ENCODE peak calls at places on chromosomes 13 and 19, in nine cellular contexts. One of them, this sample, is unnamed.

GRCh38 chr19:3243851-3244700 is 19.6 kb downstream of the CELF5 start:
- DNase-seq in activated CD4-positive, alpha-beta T cell treated with anti-CD3 and anti-CD28 coated beads, Interleukin-2, amount 50 U/mL, for 1 hour: peak; percentile 59
- DNase-seq in stimulated activated CD4-positive, alpha-beta T cell treated with anti-CD3 and anti-CD28 coated beads, Interleukin-12 subunit alpha, Interleukin-12 subunit beta, amount 100 ng/mL, for 48 hours: peak; percentile 35
- DNase-seq in HFF-Myc: peak; percentile 37
- DNase-seq in osteocyte: no peak
- DNase-seq in progenitor cell of endocrine pancreas: peak; percentile 63
- DNase-seq in germinal center: no peak
- DNase-seq in stimulated activated CD8-positive, alpha-beta memory T cell treated with anti-CD3 and anti-CD28 coated beads, Interleukin-7, amount 100 ng/mL, for 24 hours: peak; percentile 16
- DNase-seq in hippocampal formation: no peak
- DNase-seq in this sample: no peak

GRCh38 chr19:3125900-3126524 is 9.8 kb upstream of the GNA15 start:
- DNase-seq in hippocampal formation: no peak
- DNase-seq in progenitor cell of endocrine pancreas: peak; percentile 57
- DNase-seq in stimulated activated CD4-positive, alpha-beta T cell treated with anti-CD3 and anti-CD28 coated beads, Interleukin-12 subunit alpha, Interleukin-12 subunit beta, amount 100 ng/mL, for 48 hours: peak; percentile 87
- DNase-seq in germinal center: peak; percentile 83
- DNase-seq in osteocyte: no peak
- DNase-seq in HFF-Myc: no peak
- DNase-seq in activated CD4-positive, alpha-beta T cell treated with anti-CD3 and anti-CD28 coated beads, Interleukin-2, amount 50 U/mL, for 1 hour: peak; percentile 79
- DNase-seq in stimulated activated CD8-positive, alpha-beta memory T cell treated with anti-CD3 and anti-CD28 coated beads, Interleukin-7, amount 100 ng/mL, for 24 hours: peak; percentile 62
- DNase-seq in this sample: no peak

GRCh38 chr13:98099627-98100026 is 43.3 kb upstream of the FARP1 start:
- DNase-seq in stimulated activated CD8-positive, alpha-beta memory T cell treated with anti-CD3 and anti-CD28 coated beads, Interleukin-7, amount 100 ng/mL, for 24 hours: no peak
- DNase-seq in osteocyte: no peak
- DNase-seq in HFF-Myc: no peak
- DNase-seq in progenitor cell of endocrine pancreas: no peak
- DNase-seq in stimulated activated CD4-positive, alpha-beta T cell treated with anti-CD3 and anti-CD28 coated beads, Interleukin-12 subunit alpha, Interleukin-12 subunit beta, amount 100 ng/mL, for 48 hours: no peak
- DNase-seq in hippocampal formation: no peak
- DNase-seq in activated CD4-positive, alpha-beta T cell treated with anti-CD3 and anti-CD28 coated beads, Interleukin-2, amount 50 U/mL, for 1 hour: no peak
- DNase-seq in germinal center: no peak
- DNase-seq in this sample: no peak

GRCh38 chr19:4390017-4390861 is 10.1 kb downstream of the SH3GL1 start:
- DNase-seq in stimulated activated CD4-positive, alpha-beta T cell treated with anti-CD3 and anti-CD28 coated beads, Interleukin-12 subunit alpha, Interleukin-12 subunit beta, amount 100 ng/mL, for 48 hours: no peak
- DNase-seq in germinal center: no peak
- DNase-seq in hippocampal formation: no peak
- DNase-seq in progenitor cell of endocrine pancreas: no peak
- DNase-seq in stimulated activated CD8-positive, alpha-beta memory T cell treated with anti-CD3 and anti-CD28 coated beads, Interleukin-7, amount 100 ng/mL, for 24 hours: no peak
- DNase-seq in HFF-Myc: no peak
- DNase-seq in activated CD4-positive, alpha-beta T cell treated with anti-CD3 and anti-CD28 coated beads, Interleukin-2, amount 50 U/mL, for 1 hour: no peak
- DNase-seq in osteocyte: no peak
- DNase-seq in this sample: no peak

GRCh38 chr13:95256086-95256485 is 45.2 kb downstream of the ABCC4 start:
- DNase-seq in HFF-Myc: peak; percentile 59
- DNase-seq in germinal center: no peak
- DNase-seq in hippocampal formation: no peak
- DNase-seq in activated CD4-positive, alpha-beta T cell treated with anti-CD3 and anti-CD28 coated beads, Interleukin-2, amount 50 U/mL, for 1 hour: no peak
- DNase-seq in stimulated activated CD8-positive, alpha-beta memory T cell treated with anti-CD3 and anti-CD28 coated beads, Interleukin-7, amount 100 ng/mL, for 24 hours: no peak
- DNase-seq in progenitor cell of endocrine pancreas: no peak
- DNase-seq in osteocyte: no peak
- DNase-seq in stimulated activated CD4-positive, alpha-beta T cell treated with anti-CD3 and anti-CD28 coated beads, Interleukin-12 subunit alpha, Interleukin-12 subunit beta, amount 100 ng/mL, for 48 hours: no peak
- DNase-seq in this sample: no peak

GRCh38 chr19:58252102-58252685 is 23.5 kb downstream of the ZNF544 start:
- DNase-seq in hippocampal formation: no peak
- DNase-seq in germinal center: no peak
- DNase-seq in progenitor cell of endocrine pancreas: no peak
- DNase-seq in stimulated activated CD4-positive, alpha-beta T cell treated with anti-CD3 and anti-CD28 coated beads, Interleukin-12 subunit alpha, Interleukin-12 subunit beta, amount 100 ng/mL, for 48 hours: no peak
- DNase-seq in osteocyte: no peak
- DNase-seq in activated CD4-positive, alpha-beta T cell treated with anti-CD3 and anti-CD28 coated beads, Interleukin-2, amount 50 U/mL, for 1 hour: no peak
- DNase-seq in HFF-Myc: no peak
- DNase-seq in stimulated activated CD8-positive, alpha-beta memory T cell treated with anti-CD3 and anti-CD28 coated beads, Interleukin-7, amount 100 ng/mL, for 24 hours: no peak
- DNase-seq in this sample: no peak

GRCh38 chr13:46367622-46368327 is 19.3 kb downstream of the RUBCNL start:
- DNase-seq in activated CD4-positive, alpha-beta T cell treated with anti-CD3 and anti-CD28 coated beads, Interleukin-2, amount 50 U/mL, for 1 hour: no peak
- DNase-seq in hippocampal formation: no peak
- DNase-seq in stimulated activated CD4-positive, alpha-beta T cell treated with anti-CD3 and anti-CD28 coated beads, Interleukin-12 subunit alpha, Interleukin-12 subunit beta, amount 100 ng/mL, for 48 hours: no peak
- DNase-seq in progenitor cell of endocrine pancreas: no peak
- DNase-seq in germinal center: no peak
- DNase-seq in stimulated activated CD8-positive, alpha-beta memory T cell treated with anti-CD3 and anti-CD28 coated beads, Interleukin-7, amount 100 ng/mL, for 24 hours: no peak
- DNase-seq in HFF-Myc: no peak
- DNase-seq in osteocyte: no peak
- DNase-seq in this sample: no peak

GRCh38 chr19:55069137-55069858 is 6.3 kb upstream of the RDH13 start:
- DNase-seq in activated CD4-positive, alpha-beta T cell treated with anti-CD3 and anti-CD28 coated beads, Interleukin-2, amount 50 U/mL, for 1 hour: no peak
- DNase-seq in germinal center: no peak
- DNase-seq in stimulated activated CD4-positive, alpha-beta T cell treated with anti-CD3 and anti-CD28 coated beads, Interleukin-12 subunit alpha, Interleukin-12 subunit beta, amount 100 ng/mL, for 48 hours: no peak
- DNase-seq in HFF-Myc: no peak
- DNase-seq in progenitor cell of endocrine pancreas: no peak
- DNase-seq in stimulated activated CD8-positive, alpha-beta memory T cell treated with anti-CD3 and anti-CD28 coated beads, Interleukin-7, amount 100 ng/mL, for 24 hours: no peak
- DNase-seq in osteocyte: no peak
- DNase-seq in hippocampal formation: no peak
- DNase-seq in this sample: no peak

GRCh38 chr19:44212250-44212864 is at the start of gene ZNF227:
- DNase-seq in germinal center: peak; percentile 64
- DNase-seq in stimulated activated CD4-positive, alpha-beta T cell treated with anti-CD3 and anti-CD28 coated beads, Interleukin-12 subunit alpha, Interleukin-12 subunit beta, amount 100 ng/mL, for 48 hours: peak; percentile 66
- DNase-seq in HFF-Myc: peak; percentile 92
- DNase-seq in activated CD4-positive, alpha-beta T cell treated with anti-CD3 and anti-CD28 coated beads, Interleukin-2, amount 50 U/mL, for 1 hour: peak; percentile 79
- DNase-seq in progenitor cell of endocrine pancreas: peak; percentile 66
- DNase-seq in stimulated activated CD8-positive, alpha-beta memory T cell treated with anti-CD3 and anti-CD28 coated beads, Interleukin-7, amount 100 ng/mL, for 24 hours: peak; percentile 61
- DNase-seq in osteocyte: peak; percentile 91
- DNase-seq in hippocampal formation: peak; percentile 81
- DNase-seq in this sample: peak; percentile 96

GRCh38 chr13:73440296-73440895 is 381.6 kb downstream of the KLF5 start:
- DNase-seq in germinal center: no peak
- DNase-seq in stimulated activated CD4-positive, alpha-beta T cell treated with anti-CD3 and anti-CD28 coated beads, Interleukin-12 subunit alpha, Interleukin-12 subunit beta, amount 100 ng/mL, for 48 hours: no peak
- DNase-seq in osteocyte: no peak
- DNase-seq in stimulated activated CD8-positive, alpha-beta memory T cell treated with anti-CD3 and anti-CD28 coated beads, Interleukin-7, amount 100 ng/mL, for 24 hours: no peak
- DNase-seq in activated CD4-positive, alpha-beta T cell treated with anti-CD3 and anti-CD28 coated beads, Interleukin-2, amount 50 U/mL, for 1 hour: no peak
- DNase-seq in hippocampal formation: no peak
- DNase-seq in HFF-Myc: no peak
- DNase-seq in progenitor cell of endocrine pancreas: no peak
- DNase-seq in this sample: no peak

GRCh38 chr13:50893211-50893852 is 16.3 kb upstream of the RNASEH2B start:
- DNase-seq in germinal center: peak; percentile 29
- DNase-seq in stimulated activated CD8-positive, alpha-beta memory T cell treated with anti-CD3 and anti-CD28 coated beads, Interleukin-7, amount 100 ng/mL, for 24 hours: no peak
- DNase-seq in HFF-Myc: no peak
- DNase-seq in activated CD4-positive, alpha-beta T cell treated with anti-CD3 and anti-CD28 coated beads, Interleukin-2, amount 50 U/mL, for 1 hour: no peak
- DNase-seq in osteocyte: no peak
- DNase-seq in stimulated activated CD4-positive, alpha-beta T cell treated with anti-CD3 and anti-CD28 coated beads, Interleukin-12 subunit alpha, Interleukin-12 subunit beta, amount 100 ng/mL, for 48 hours: no peak
- DNase-seq in hippocampal formation: no peak
- DNase-seq in progenitor cell of endocrine pancreas: no peak
- DNase-seq in this sample: no peak

GRCh38 chr19:1822210-1822609 is 10.1 kb upstream of the ATP8B3 start:
- DNase-seq in stimulated activated CD4-positive, alpha-beta T cell treated with anti-CD3 and anti-CD28 coated beads, Interleukin-12 subunit alpha, Interleukin-12 subunit beta, amount 100 ng/mL, for 48 hours: no peak
- DNase-seq in progenitor cell of endocrine pancreas: no peak
- DNase-seq in osteocyte: no peak
- DNase-seq in germinal center: no peak
- DNase-seq in HFF-Myc: no peak
- DNase-seq in activated CD4-positive, alpha-beta T cell treated with anti-CD3 and anti-CD28 coated beads, Interleukin-2, amount 50 U/mL, for 1 hour: no peak
- DNase-seq in stimulated activated CD8-positive, alpha-beta memory T cell treated with anti-CD3 and anti-CD28 coated beads, Interleukin-7, amount 100 ng/mL, for 24 hours: no peak
- DNase-seq in hippocampal formation: no peak
- DNase-seq in this sample: no peak

GRCh38 chr19:2375341-2376121 is 15.5 kb downstream of the TMPRSS9 start:
- DNase-seq in stimulated activated CD4-positive, alpha-beta T cell treated with anti-CD3 and anti-CD28 coated beads, Interleukin-12 subunit alpha, Interleukin-12 subunit beta, amount 100 ng/mL, for 48 hours: no peak
- DNase-seq in osteocyte: no peak
- DNase-seq in progenitor cell of endocrine pancreas: no peak
- DNase-seq in germinal center: no peak
- DNase-seq in activated CD4-positive, alpha-beta T cell treated with anti-CD3 and anti-CD28 coated beads, Interleukin-2, amount 50 U/mL, for 1 hour: no peak
- DNase-seq in HFF-Myc: no peak
- DNase-seq in stimulated activated CD8-positive, alpha-beta memory T cell treated with anti-CD3 and anti-CD28 coated beads, Interleukin-7, amount 100 ng/mL, for 24 hours: no peak
- DNase-seq in hippocampal formation: no peak
- DNase-seq in this sample: no peak

GRCh38 chr19:55112781-55113569 is 4.5 kb downstream of the PPP1R12C start:
- DNase-seq in osteocyte: no peak
- DNase-seq in hippocampal formation: no peak
- DNase-seq in activated CD4-positive, alpha-beta T cell treated with anti-CD3 and anti-CD28 coated beads, Interleukin-2, amount 50 U/mL, for 1 hour: no peak
- DNase-seq in germinal center: peak; percentile 84
- DNase-seq in progenitor cell of endocrine pancreas: no peak
- DNase-seq in stimulated activated CD8-positive, alpha-beta memory T cell treated with anti-CD3 and anti-CD28 coated beads, Interleukin-7, amount 100 ng/mL, for 24 hours: no peak
- DNase-seq in stimulated activated CD4-positive, alpha-beta T cell treated with anti-CD3 and anti-CD28 coated beads, Interleukin-12 subunit alpha, Interleukin-12 subunit beta, amount 100 ng/mL, for 48 hours: no peak
- DNase-seq in HFF-Myc: no peak
- DNase-seq in this sample: no peak

GRCh38 chr13:112095354-112095753 is 28.4 kb downstream of the SOX1 start:
- DNase-seq in stimulated activated CD4-positive, alpha-beta T cell treated with anti-CD3 and anti-CD28 coated beads, Interleukin-12 subunit alpha, Interleukin-12 subunit beta, amount 100 ng/mL, for 48 hours: no peak
- DNase-seq in stimulated activated CD8-positive, alpha-beta memory T cell treated with anti-CD3 and anti-CD28 coated beads, Interleukin-7, amount 100 ng/mL, for 24 hours: no peak
- DNase-seq in HFF-Myc: no peak
- DNase-seq in osteocyte: peak; percentile 75
- DNase-seq in progenitor cell of endocrine pancreas: no peak
- DNase-seq in hippocampal formation: no peak
- DNase-seq in activated CD4-positive, alpha-beta T cell treated with anti-CD3 and anti-CD28 coated beads, Interleukin-2, amount 50 U/mL, for 1 hour: no peak
- DNase-seq in germinal center: no peak
- DNase-seq in this sample: no peak

GRCh38 chr19:7645656-7646425 is 8.9 kb downstream of the STXBP2 start:
- DNase-seq in hippocampal formation: no peak
- DNase-seq in osteocyte: no peak
- DNase-seq in stimulated activated CD8-positive, alpha-beta memory T cell treated with anti-CD3 and anti-CD28 coated beads, Interleukin-7, amount 100 ng/mL, for 24 hours: no peak
- DNase-seq in progenitor cell of endocrine pancreas: no peak
- DNase-seq in stimulated activated CD4-positive, alpha-beta T cell treated with anti-CD3 and anti-CD28 coated beads, Interleukin-12 subunit alpha, Interleukin-12 subunit beta, amount 100 ng/mL, for 48 hours: no peak
- DNase-seq in HFF-Myc: no peak
- DNase-seq in germinal center: no peak
- DNase-seq in activated CD4-positive, alpha-beta T cell treated with anti-CD3 and anti-CD28 coated beads, Interleukin-2, amount 50 U/mL, for 1 hour: no peak
- DNase-seq in this sample: no peak

GRCh38 chr13:100363351-100363750 is 225.2 kb downstream of the GGACT start:
- DNase-seq in activated CD4-positive, alpha-beta T cell treated with anti-CD3 and anti-CD28 coated beads, Interleukin-2, amount 50 U/mL, for 1 hour: no peak
- DNase-seq in stimulated activated CD4-positive, alpha-beta T cell treated with anti-CD3 and anti-CD28 coated beads, Interleukin-12 subunit alpha, Interleukin-12 subunit beta, amount 100 ng/mL, for 48 hours: no peak
- DNase-seq in germinal center: no peak
- DNase-seq in HFF-Myc: no peak
- DNase-seq in progenitor cell of endocrine pancreas: no peak
- DNase-seq in stimulated activated CD8-positive, alpha-beta memory T cell treated with anti-CD3 and anti-CD28 coated beads, Interleukin-7, amount 100 ng/mL, for 24 hours: no peak
- DNase-seq in hippocampal formation: no peak
- DNase-seq in osteocyte: no peak
- DNase-seq in this sample: no peak

GRCh38 chr13:41700790-41701310 is 243.5 kb downstream of the RGCC start:
- DNase-seq in HFF-Myc: peak; percentile 63
- DNase-seq in stimulated activated CD4-positive, alpha-beta T cell treated with anti-CD3 and anti-CD28 coated beads, Interleukin-12 subunit alpha, Interleukin-12 subunit beta, amount 100 ng/mL, for 48 hours: no peak
- DNase-seq in osteocyte: no peak
- DNase-seq in hippocampal formation: no peak
- DNase-seq in progenitor cell of endocrine pancreas: no peak
- DNase-seq in stimulated activated CD8-positive, alpha-beta memory T cell treated with anti-CD3 and anti-CD28 coated beads, Interleukin-7, amount 100 ng/mL, for 24 hours: no peak
- DNase-seq in germinal center: no peak
- DNase-seq in activated CD4-positive, alpha-beta T cell treated with anti-CD3 and anti-CD28 coated beads, Interleukin-2, amount 50 U/mL, for 1 hour: no peak
- DNase-seq in this sample: no peak

GRCh38 chr19:7333198-7334118 is 15.3 kb upstream of the ARHGEF18 start:
- DNase-seq in activated CD4-positive, alpha-beta T cell treated with anti-CD3 and anti-CD28 coated beads, Interleukin-2, amount 50 U/mL, for 1 hour: no peak
- DNase-seq in HFF-Myc: no peak
- DNase-seq in progenitor cell of endocrine pancreas: no peak
- DNase-seq in hippocampal formation: no peak
- DNase-seq in stimulated activated CD4-positive, alpha-beta T cell treated with anti-CD3 and anti-CD28 coated beads, Interleukin-12 subunit alpha, Interleukin-12 subunit beta, amount 100 ng/mL, for 48 hours: no peak
- DNase-seq in osteocyte: no peak
- DNase-seq in stimulated activated CD8-positive, alpha-beta memory T cell treated with anti-CD3 and anti-CD28 coated beads, Interleukin-7, amount 100 ng/mL, for 24 hours: no peak
- DNase-seq in germinal center: no peak
- DNase-seq in this sample: no peak

GRCh38 chr13:97448503-97449251 is 14.7 kb downstream of the RAP2A start:
- DNase-seq in progenitor cell of endocrine pancreas: no peak
- DNase-seq in HFF-Myc: no peak
- DNase-seq in stimulated activated CD8-positive, alpha-beta memory T cell treated with anti-CD3 and anti-CD28 coated beads, Interleukin-7, amount 100 ng/mL, for 24 hours: no peak
- DNase-seq in hippocampal formation: no peak
- DNase-seq in germinal center: no peak
- DNase-seq in activated CD4-positive, alpha-beta T cell treated with anti-CD3 and anti-CD28 coated beads, Interleukin-2, amount 50 U/mL, for 1 hour: no peak
- DNase-seq in stimulated activated CD4-positive, alpha-beta T cell treated with anti-CD3 and anti-CD28 coated beads, Interleukin-12 subunit alpha, Interleukin-12 subunit beta, amount 100 ng/mL, for 48 hours: no peak
- DNase-seq in osteocyte: no peak
- DNase-seq in this sample: no peak

GRCh38 chr19:33906578-33907335 is 110.1 kb downstream of the KCTD15 start:
- DNase-seq in hippocampal formation: no peak
- DNase-seq in germinal center: no peak
- DNase-seq in HFF-Myc: no peak
- DNase-seq in osteocyte: no peak
- DNase-seq in progenitor cell of endocrine pancreas: peak; percentile 15
- DNase-seq in stimulated activated CD8-positive, alpha-beta memory T cell treated with anti-CD3 and anti-CD28 coated beads, Interleukin-7, amount 100 ng/mL, for 24 hours: no peak
- DNase-seq in stimulated activated CD4-positive, alpha-beta T cell treated with anti-CD3 and anti-CD28 coated beads, Interleukin-12 subunit alpha, Interleukin-12 subunit beta, amount 100 ng/mL, for 48 hours: no peak
- DNase-seq in activated CD4-positive, alpha-beta T cell treated with anti-CD3 and anti-CD28 coated beads, Interleukin-2, amount 50 U/mL, for 1 hour: no peak
- DNase-seq in this sample: no peak

GRCh38 chr13:101647760-101648159 is 195.3 kb downstream of the ITGBL1 start:
- DNase-seq in stimulated activated CD8-positive, alpha-beta memory T cell treated with anti-CD3 and anti-CD28 coated beads, Interleukin-7, amount 100 ng/mL, for 24 hours: no peak
- DNase-seq in stimulated activated CD4-positive, alpha-beta T cell treated with anti-CD3 and anti-CD28 coated beads, Interleukin-12 subunit alpha, Interleukin-12 subunit beta, amount 100 ng/mL, for 48 hours: no peak
- DNase-seq in HFF-Myc: no peak
- DNase-seq in germinal center: no peak
- DNase-seq in hippocampal formation: no peak
- DNase-seq in progenitor cell of endocrine pancreas: no peak
- DNase-seq in activated CD4-positive, alpha-beta T cell treated with anti-CD3 and anti-CD28 coated beads, Interleukin-2, amount 50 U/mL, for 1 hour: no peak
- DNase-seq in osteocyte: no peak
- DNase-seq in this sample: no peak

GRCh38 chr19:2867025-2867991 is at the start of gene ZNF556:
- DNase-seq in progenitor cell of endocrine pancreas: no peak
- DNase-seq in stimulated activated CD8-positive, alpha-beta memory T cell treated with anti-CD3 and anti-CD28 coated beads, Interleukin-7, amount 100 ng/mL, for 24 hours: no peak
- DNase-seq in HFF-Myc: no peak
- DNase-seq in germinal center: peak; percentile 19
- DNase-seq in hippocampal formation: no peak
- DNase-seq in activated CD4-positive, alpha-beta T cell treated with anti-CD3 and anti-CD28 coated beads, Interleukin-2, amount 50 U/mL, for 1 hour: no peak
- DNase-seq in osteocyte: no peak
- DNase-seq in stimulated activated CD4-positive, alpha-beta T cell treated with anti-CD3 and anti-CD28 coated beads, Interleukin-12 subunit alpha, Interleukin-12 subunit beta, amount 100 ng/mL, for 48 hours: no peak
- DNase-seq in this sample: no peak

GRCh38 chr19:38425810-38426466 is at the start of gene RASGRP4:
- DNase-seq in stimulated activated CD4-positive, alpha-beta T cell treated with anti-CD3 and anti-CD28 coated beads, Interleukin-12 subunit alpha, Interleukin-12 subunit beta, amount 100 ng/mL, for 48 hours: no peak
- DNase-seq in hippocampal formation: peak; percentile 15
- DNase-seq in stimulated activated CD8-positive, alpha-beta memory T cell treated with anti-CD3 and anti-CD28 coated beads, Interleukin-7, amount 100 ng/mL, for 24 hours: no peak
- DNase-seq in HFF-Myc: no peak
- DNase-seq in germinal center: peak; percentile 32
- DNase-seq in activated CD4-positive, alpha-beta T cell treated with anti-CD3 and anti-CD28 coated beads, Interleukin-2, amount 50 U/mL, for 1 hour: no peak
- DNase-seq in osteocyte: no peak
- DNase-seq in progenitor cell of endocrine pancreas: no peak
- DNase-seq in this sample: no peak

GRCh38 chr13:98557934-98558630 is 18.8 kb downstream of the STK24 start:
- DNase-seq in germinal center: no peak
- DNase-seq in HFF-Myc: no peak
- DNase-seq in activated CD4-positive, alpha-beta T cell treated with anti-CD3 and anti-CD28 coated beads, Interleukin-2, amount 50 U/mL, for 1 hour: no peak
- DNase-seq in stimulated activated CD4-positive, alpha-beta T cell treated with anti-CD3 and anti-CD28 coated beads, Interleukin-12 subunit alpha, Interleukin-12 subunit beta, amount 100 ng/mL, for 48 hours: no peak
- DNase-seq in progenitor cell of endocrine pancreas: no peak
- DNase-seq in stimulated activated CD8-positive, alpha-beta memory T cell treated with anti-CD3 and anti-CD28 coated beads, Interleukin-7, amount 100 ng/mL, for 24 hours: no peak
- DNase-seq in hippocampal formation: no peak
- DNase-seq in osteocyte: no peak
- DNase-seq in this sample: no peak

GRCh38 chr19:29677001-29677781 is 11.9 kb downstream of the PLEKHF1 start:
- DNase-seq in progenitor cell of endocrine pancreas: no peak
- DNase-seq in HFF-Myc: no peak
- DNase-seq in hippocampal formation: no peak
- DNase-seq in stimulated activated CD4-positive, alpha-beta T cell treated with anti-CD3 and anti-CD28 coated beads, Interleukin-12 subunit alpha, Interleukin-12 subunit beta, amount 100 ng/mL, for 48 hours: no peak
- DNase-seq in stimulated activated CD8-positive, alpha-beta memory T cell treated with anti-CD3 and anti-CD28 coated beads, Interleukin-7, amount 100 ng/mL, for 24 hours: no peak
- DNase-seq in osteocyte: no peak
- DNase-seq in activated CD4-positive, alpha-beta T cell treated with anti-CD3 and anti-CD28 coated beads, Interleukin-2, amount 50 U/mL, for 1 hour: no peak
- DNase-seq in germinal center: no peak
- DNase-seq in this sample: peak; percentile 87

GRCh38 chr19:33311326-33311682 is 9.0 kb upstream of the CEBPA start:
- DNase-seq in HFF-Myc: no peak
- DNase-seq in activated CD4-positive, alpha-beta T cell treated with anti-CD3 and anti-CD28 coated beads, Interleukin-2, amount 50 U/mL, for 1 hour: no peak
- DNase-seq in stimulated activated CD4-positive, alpha-beta T cell treated with anti-CD3 and anti-CD28 coated beads, Interleukin-12 subunit alpha, Interleukin-12 subunit beta, amount 100 ng/mL, for 48 hours: no peak
- DNase-seq in osteocyte: no peak
- DNase-seq in progenitor cell of endocrine pancreas: no peak
- DNase-seq in hippocampal formation: no peak
- DNase-seq in germinal center: no peak
- DNase-seq in stimulated activated CD8-positive, alpha-beta memory T cell treated with anti-CD3 and anti-CD28 coated beads, Interleukin-7, amount 100 ng/mL, for 24 hours: no peak
- DNase-seq in this sample: no peak

GRCh38 chr19:11423164-11423803 is 4.2 kb upstream of the RGL3 start:
- DNase-seq in stimulated activated CD4-positive, alpha-beta T cell treated with anti-CD3 and anti-CD28 coated beads, Interleukin-12 subunit alpha, Interleukin-12 subunit beta, amount 100 ng/mL, for 48 hours: no peak
- DNase-seq in hippocampal formation: no peak
- DNase-seq in HFF-Myc: no peak
- DNase-seq in progenitor cell of endocrine pancreas: no peak
- DNase-seq in activated CD4-positive, alpha-beta T cell treated with anti-CD3 and anti-CD28 coated beads, Interleukin-2, amount 50 U/mL, for 1 hour: no peak
- DNase-seq in germinal center: no peak
- DNase-seq in osteocyte: no peak
- DNase-seq in stimulated activated CD8-positive, alpha-beta memory T cell treated with anti-CD3 and anti-CD28 coated beads, Interleukin-7, amount 100 ng/mL, for 24 hours: no peak
- DNase-seq in this sample: no peak

GRCh38 chr19:11361037-11361770 is 6.0 kb downstream of the PLPPR2 start:
- DNase-seq in stimulated activated CD8-positive, alpha-beta memory T cell treated with anti-CD3 and anti-CD28 coated beads, Interleukin-7, amount 100 ng/mL, for 24 hours: no peak
- DNase-seq in hippocampal formation: no peak
- DNase-seq in activated CD4-positive, alpha-beta T cell treated with anti-CD3 and anti-CD28 coated beads, Interleukin-2, amount 50 U/mL, for 1 hour: no peak
- DNase-seq in osteocyte: no peak
- DNase-seq in stimulated activated CD4-positive, alpha-beta T cell treated with anti-CD3 and anti-CD28 coated beads, Interleukin-12 subunit alpha, Interleukin-12 subunit beta, amount 100 ng/mL, for 48 hours: no peak
- DNase-seq in germinal center: no peak
- DNase-seq in HFF-Myc: no peak
- DNase-seq in progenitor cell of endocrine pancreas: peak; percentile 79
- DNase-seq in this sample: no peak

GRCh38 chr13:47332149-47332548 is 435.3 kb upstream of the HTR2A start:
- DNase-seq in germinal center: no peak
- DNase-seq in activated CD4-positive, alpha-beta T cell treated with anti-CD3 and anti-CD28 coated beads, Interleukin-2, amount 50 U/mL, for 1 hour: no peak
- DNase-seq in stimulated activated CD4-positive, alpha-beta T cell treated with anti-CD3 and anti-CD28 coated beads, Interleukin-12 subunit alpha, Interleukin-12 subunit beta, amount 100 ng/mL, for 48 hours: no peak
- DNase-seq in progenitor cell of endocrine pancreas: no peak
- DNase-seq in osteocyte: no peak
- DNase-seq in hippocampal formation: no peak
- DNase-seq in HFF-Myc: no peak
- DNase-seq in stimulated activated CD8-positive, alpha-beta memory T cell treated with anti-CD3 and anti-CD28 coated beads, Interleukin-7, amount 100 ng/mL, for 24 hours: no peak
- DNase-seq in this sample: no peak

This sample was measured in mesenteric fat pad.